ENCODE peak calls at places on chromosomes 7 and 10, in six cellular contexts. H is activated T-cell treated with anti-CD3 and anti-CD28 coated beads for 48 hours, K is NCI-H774, S is chondrocyte, R is GOT3, Q is fibroblast of mammary gland. U is an unnamed sample.

GRCh38 chr10:31352436-31353226 is 33.6 kb downstream of the ZEB1 start:
- DNase-seq in H (no peak), K (no peak), Q (no peak), S (no peak), R (no peak), U (no peak)

GRCh38 chr10:14564268-14564744 is 210.4 kb downstream of the FAM107B start:
- DNase-seq in Q (no peak), H (no peak), S (no peak), K (no peak), R (no peak), U (no peak)

GRCh38 chr7:98203261-98203963 is 7.8 kb upstream of the BHLHA15 start:
- DNase-seq in Q (no peak), R (no peak), K (no peak), H (no peak), S (no peak), U (no peak)

GRCh38 chr7:32536585-32536984 is 41.3 kb downstream of the AVL9 start:
- DNase-seq in S (no peak), R (no peak), H (no peak), K (no peak), Q (peak), U (peak)

GRCh38 chr10:8151086-8151485 is 96.6 kb downstream of the GATA3 start:
- DNase-seq in Q (no peak), R (no peak), H (no peak), S (no peak), K (no peak), U (no peak)

GRCh38 chr7:127783267-127783559 is 131.2 kb downstream of the SND1 start:
- DNase-seq in R (no peak), H (no peak), S (no peak), K (no peak), Q (no peak), U (no peak)

GRCh38 chr7:104536956-104537355 is 208.6 kb downstream of the LHFPL3 start:
- DNase-seq in Q (no peak), K (no peak), R (no peak), H (no peak), S (no peak), U (no peak)

GRCh38 chr10:32141018-32141807 is 85.0 kb upstream of the KIF5B start:
- DNase-seq in K (no peak), R (no peak), Q (peak), H (no peak), S (no peak), U (no peak)

GRCh38 chr7:149566103-149566502 is 68.5 kb upstream of the ZNF746 start:
- DNase-seq in Q (no peak), R (no peak), K (no peak), S (no peak), H (no peak), U (no peak)

GRCh38 chr7:156222151-156222550 is 409.9 kb upstream of the SHH start:
- DNase-seq in K (no peak), S (no peak), H (no peak), R (no peak), Q (no peak), U (no peak)

GRCh38 chr7:155225516-155225915 is 72.2 kb upstream of the INSIG1 start:
- DNase-seq in H (no peak), S (peak), Q (no peak), R (no peak), K (no peak), U (no peak)

GRCh38 chr7:158021836-158022235 is 565.8 kb downstream of the PTPRN2 start:
- DNase-seq in H (no peak), K (no peak), Q (no peak), R (no peak), S (no peak), U (no peak)

GRCh38 chr10:125035136-125035535 is 93.2 kb downstream of the ZRANB1 start:
- DNase-seq in K (no peak), R (no peak), Q (peak), H (no peak), S (no peak), U (peak)

GRCh38 chr7:151869968-151870918 is 6.7 kb downstream of the PRKAG2 start:
- DNase-seq in Q (no peak), S (no peak), R (no peak), K (no peak), H (no peak), U (no peak)

GRCh38 chr7:148697256-148697841 is 1.4 kb upstream of the CUL1 start:
- DNase-seq in Q (peak), R (no peak), S (no peak), H (peak), K (no peak), U (no peak)

GRCh38 chr10:129570185-129570584 is 103.1 kb downstream of the MGMT start:
- DNase-seq in S (no peak), R (no peak), Q (no peak), K (no peak), H (no peak), U (no peak)

GRCh38 chr7:85104432-85105205 is 82.2 kb downstream of the SEMA3D start:
- DNase-seq in K (no peak), Q (peak), S (no peak), R (no peak), H (no peak), U (no peak)

GRCh38 chr7:39566056-39566921 is at the start of gene YAE1:
- DNase-seq in Q (peak), H (peak), R (peak), K (peak), S (no peak), U (no peak)

GRCh38 chr10:15137636-15138035 is 30.9 kb downstream of the NMT2 start:
- DNase-seq in R (no peak), S (no peak), Q (peak), K (no peak), H (no peak), U (no peak)

GRCh38 chr7:130368347-130368746 is 11.9 kb upstream of the CPA1 start:
- DNase-seq in Q (no peak), S (peak), R (no peak), K (no peak), H (no peak), U (no peak)

GRCh38 chr10:4214912-4215311 is 429.9 kb upstream of the KLF6 start:
- DNase-seq in S (no peak), K (no peak), R (no peak), Q (no peak), H (no peak), U (no peak)

GRCh38 chr10:117541405-117541908 is 1.1 kb upstream of the EMX2 start:
- DNase-seq in Q (peak), S (no peak), K (no peak), H (no peak), R (peak), U (peak)

GRCh38 chr7:57424515-57425238 is 25.3 kb upstream of the ZNF716 start:
- DNase-seq in K (no peak), S (no peak), Q (no peak), H (no peak), R (no peak), U (no peak)

GRCh38 chr7:65475734-65476319 is 102.2 kb downstream of the ZNF92 start:
- DNase-seq in Q (no peak), K (no peak), S (no peak), R (no peak), H (no peak), U (no peak)

GRCh38 chr10:88810196-88810961 is 7.8 kb downstream of the LIPM start:
- DNase-seq in S (no peak), R (no peak), K (peak), H (no peak), Q (peak), U (no peak)

GRCh38 chr7:28484276-28484675 is 72.0 kb downstream of the CREB5 start:
- DNase-seq in S (no peak), R (no peak), K (no peak), H (no peak), Q (no peak), U (no peak)

GRCh38 chr7:26583094-26583493 is 281.3 kb downstream of the SKAP2 start:
- DNase-seq in K (peak), R (no peak), Q (no peak), S (no peak), H (no peak), U (no peak)

GRCh38 chr7:2802504-2803341 is 41.4 kb downstream of the GNA12 start:
- DNase-seq in R (no peak), S (no peak), H (no peak), Q (peak), K (no peak), U (no peak)

GRCh38 chr7:108079291-108080057 is 50.7 kb downstream of the LAMB4 start:
- DNase-seq in H (no peak), K (no peak), R (no peak), S (no peak), Q (peak), U (peak)